ENCODE peak calls at places on chromosomes 13 and 19, in eight cellular contexts. K is RWPE1, G is lung, O is AG04450, B is fibroblast of lung, Y is brain microvascular endothelial cell, Z is HFF-Myc, Q is pancreas. W is an unnamed sample.

GRCh38 chr13:46165485-46166220 is 16.3 kb downstream of the LCP1 start:
- DNase-seq in K (no peak), G (no peak), O (no peak), B (peak), Y (peak), Z (no peak), Q (no peak), W (no peak)

GRCh38 chr19:29666634-29667389 is 1.6 kb downstream of the PLEKHF1 start:
- DNase-seq in K (no peak), G (no peak), O (no peak), B (peak), Y (peak), Z (no peak), Q (no peak), W (peak)

GRCh38 chr19:645912-646797 is 6.5 kb downstream of the FGF22 start:
- DNase-seq in K (no peak), G (no peak), O (no peak), B (no peak), Y (no peak), Z (no peak), Q (no peak), W (no peak)

GRCh38 chr19:3275583-3276340 is 51.3 kb downstream of the CELF5 start:
- DNase-seq in K (peak), G (peak), O (peak), B (peak), Y (peak), Z (peak), Q (peak), W (peak)

GRCh38 chr19:39254539-39255345 is 6.1 kb upstream of the IFNL4 start:
- DNase-seq in K (no peak), G (no peak), O (no peak), B (no peak), Y (no peak), Z (no peak), Q (no peak), W (no peak)

GRCh38 chr19:4524808-4525562 is 6.7 kb upstream of the PLIN4 start:
- DNase-seq in K (peak), G (peak), O (no peak), B (no peak), Y (peak), Z (no peak), Q (peak), W (no peak)

GRCh38 chr19:19171821-19172532 is 1.9 kb upstream of the MEF2B start:
- DNase-seq in K (no peak), G (no peak), O (peak), B (peak), Y (peak), Z (no peak), Q (no peak), W (peak)

GRCh38 chr13:51737609-51738008 is 66.4 kb downstream of the DHRS12 start:
- DNase-seq in K (no peak), G (no peak), O (no peak), B (no peak), Y (no peak), Z (no peak), Q (no peak), W (no peak)

GRCh38 chr13:46491641-46492040 is 61.3 kb upstream of the LRCH1 start:
- DNase-seq in K (no peak), G (no peak), O (no peak), B (no peak), Y (no peak), Z (no peak), Q (no peak), W (no peak)

GRCh38 chr13:98459721-98460370 is 117.1 kb downstream of the STK24 start:
- DNase-seq in K (no peak), G (no peak), O (no peak), B (no peak), Y (no peak), Z (no peak), Q (no peak), W (no peak)

GRCh38 chr19:47651691-47652090 is 42.8 kb downstream of the BICRA start:
- DNase-seq in K (no peak), G (no peak), O (no peak), B (no peak), Y (no peak), Z (no peak), Q (no peak), W (no peak)

GRCh38 chr13:96075953-96076543 is 13.9 kb upstream of the HS6ST3 start:
- DNase-seq in K (peak), G (no peak), O (no peak), B (no peak), Y (peak), Z (no peak), Q (no peak), W (peak)

GRCh38 chr13:113559901-113560644 is 24.5 kb upstream of the TFDP1 start:
- DNase-seq in K (no peak), G (peak), O (no peak), B (no peak), Y (no peak), Z (no peak), Q (no peak), W (no peak)

GRCh38 chr19:13425151-13425550 is 81.1 kb downstream of the CACNA1A start:
- DNase-seq in K (no peak), G (no peak), O (no peak), B (no peak), Y (no peak), Z (no peak), Q (no peak), W (no peak)

GRCh38 chr19:13430790-13431582 is 75.3 kb downstream of the CACNA1A start:
- DNase-seq in K (peak), G (peak), O (peak), B (peak), Y (peak), Z (peak), Q (peak), W (peak)

GRCh38 chr19:13429563-13429962 is 76.7 kb downstream of the CACNA1A start:
- DNase-seq in K (no peak), G (no peak), O (no peak), B (peak), Y (no peak), Z (no peak), Q (no peak), W (no peak)

GRCh38 chr19:13427273-13428051 is 78.8 kb downstream of the CACNA1A start:
- DNase-seq in K (no peak), G (no peak), O (no peak), B (no peak), Y (no peak), Z (no peak), Q (no peak), W (no peak)

DNA sequence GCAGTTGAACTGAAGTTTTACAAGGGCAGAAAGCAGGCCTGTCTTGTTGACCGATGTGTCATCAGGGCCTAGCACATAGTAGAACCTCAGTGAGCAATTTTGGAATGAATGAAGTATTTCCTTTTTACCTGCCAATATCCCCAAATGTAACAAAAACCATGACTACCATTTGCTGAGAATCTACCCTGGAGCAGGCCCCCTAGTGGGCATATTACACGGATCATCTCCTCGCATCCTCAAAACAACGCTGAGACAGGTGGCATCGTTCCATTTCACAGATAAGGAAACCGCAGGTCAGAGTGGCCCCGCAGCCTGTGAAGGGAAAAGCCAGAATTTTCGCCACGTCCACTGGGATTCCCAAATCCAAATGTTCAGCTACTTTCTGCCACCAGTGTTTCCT is 77.9 kb downstream of the CACNA1A start:
- DNase-seq in K (peak), G (no peak), O (peak), B (peak), Y (peak), Z (peak), Q (no peak), W (peak)
- TF ChIP-seq CTCF in K (peak), G (no peak), O (peak), B (peak), Y (peak), Z (peak), Q (no peak), W (peak)

GRCh38 chr13:44048326-44048725 is 168.6 kb downstream of the LACC1 start:
- DNase-seq in K (no peak), G (no peak), O (no peak), B (no peak), Y (no peak), Z (no peak), Q (no peak), W (no peak)
- TF ChIP-seq CTCF in K (no peak), G (no peak), O (peak), B (no peak), Y (peak), Z (no peak), Q (no peak), W (no peak)

GRCh38 chr13:79796116-79796515 is 315.2 kb downstream of the NDFIP2 start:
- DNase-seq in K (no peak), G (no peak), O (no peak), B (no peak), Y (no peak), Z (no peak), Q (no peak), W (no peak)
- TF ChIP-seq CTCF in K (no peak), G (no peak), O (no peak), B (no peak), Y (no peak), Z (no peak), Q (no peak), W (no peak)

DNA sequence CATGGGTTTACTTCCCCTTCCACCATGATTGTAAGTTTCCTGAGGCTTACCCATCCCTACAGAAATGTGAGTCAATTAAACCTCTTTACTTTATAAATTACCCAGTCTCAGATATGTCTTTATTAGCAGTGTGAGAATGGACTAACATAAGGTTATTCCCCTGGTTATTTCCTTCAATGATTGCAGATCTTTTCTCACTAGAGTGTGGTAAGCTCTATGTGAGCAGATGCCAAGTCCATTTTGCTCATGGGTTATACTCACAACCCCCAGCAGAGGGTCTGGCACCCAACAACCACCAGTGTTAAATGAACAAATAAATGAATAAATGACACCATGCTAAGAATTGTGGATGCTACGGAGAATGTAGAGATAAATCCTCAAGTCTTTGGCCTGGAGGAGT is 472.8 kb downstream of the LIG4 start:
- DNase-seq in K (no peak), G (no peak), O (no peak), B (no peak), Y (no peak), Z (no peak), Q (no peak), W (no peak)
- TF ChIP-seq CTCF in K (no peak), G (no peak), O (peak), B (no peak), Y (no peak), Z (no peak), Q (no peak), W (no peak)

GRCh38 chr13:50425772-50426171 is 410.5 kb downstream of the KCNRG start:
- DNase-seq in K (no peak), G (no peak), O (no peak), B (no peak), Y (no peak), Z (no peak), Q (no peak), W (no peak)
- TF ChIP-seq CTCF in K (no peak), G (no peak), O (no peak), B (no peak), Y (no peak), Z (no peak), Q (no peak), W (no peak)

GRCh38 chr19:51161266-51161665 is 19.2 kb downstream of the SIGLEC7 start:
- DNase-seq in K (no peak), G (no peak), O (no peak), B (no peak), Y (no peak), Z (no peak), Q (no peak), W (no peak)

GRCh38 chr19:51159656-51160055 is 17.6 kb downstream of the SIGLEC7 start:
- DNase-seq in K (no peak), G (no peak), O (no peak), B (no peak), Y (no peak), Z (no peak), Q (no peak), W (no peak)

GRCh38 chr19:51164215-51164614 is 22.1 kb downstream of the SIGLEC7 start:
- DNase-seq in K (no peak), G (no peak), O (no peak), B (no peak), Y (no peak), Z (no peak), Q (no peak), W (no peak)

GRCh38 chr19:51166846-51167490 is 24.9 kb downstream of the SIGLEC7 start:
- DNase-seq in K (no peak), G (peak), O (no peak), B (no peak), Y (no peak), Z (no peak), Q (no peak), W (no peak)

DNA sequence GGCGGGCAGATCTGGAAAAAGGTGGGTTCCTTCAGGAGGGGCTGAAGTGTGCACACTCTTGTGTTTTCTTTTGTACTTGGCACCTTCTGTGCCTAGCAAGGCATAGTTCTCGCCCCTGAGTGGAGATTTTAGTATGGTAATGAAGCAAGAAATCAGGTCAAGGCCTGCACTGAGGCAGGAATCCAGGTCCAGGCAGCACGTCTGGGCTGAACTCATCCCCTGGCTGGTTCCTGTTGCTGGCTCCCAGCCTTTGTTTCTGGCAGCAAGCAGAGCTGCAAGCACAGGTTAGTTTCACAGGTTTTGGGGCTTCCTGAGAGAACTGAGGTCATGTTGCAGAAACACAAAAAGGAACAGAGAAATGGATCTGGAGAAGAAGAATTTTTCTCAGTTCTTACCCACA is 21.2 kb downstream of the SIGLEC7 start:
- DNase-seq in K (no peak), G (no peak), O (no peak), B (no peak), Y (no peak), Z (no peak), Q (no peak), W (no peak)
- TF ChIP-seq CTCF in K (no peak), G (no peak), O (no peak), B (no peak), Y (no peak), Z (no peak), Q (no peak), W (no peak)

GRCh38 chr19:16542045-16542893 is at the start of gene CHERP:
- DNase-seq in K (peak), G (peak), O (peak), B (peak), Y (peak), Z (peak), Q (peak), W (peak)
- TF ChIP-seq CTCF in K (no peak), G (no peak), O (no peak), B (no peak), Y (no peak), Z (no peak), Q (no peak), W (no peak)

GRCh38 chr13:42048323-42048624 is 174 bp upstream of the DGKH start:
- DNase-seq in K (no peak), G (no peak), O (no peak), B (peak), Y (no peak), Z (no peak), Q (no peak), W (no peak)
- TF ChIP-seq CTCF in K (no peak), G (no peak), O (no peak), B (no peak), Y (no peak), Z (no peak), Q (no peak), W (no peak)